ENCODE peak calls at places on chromosomes 7 and 10, in four cellular contexts. One of them, this sample, is unnamed.

GRCh38 chr10:93703066-93703465 is 674 bp upstream of the FRA10AC1 start:
- DNase-seq in mesendoderm: no peak
- DNase-seq in H9: no peak
- DNase-seq in mesenchymal stem cell: no peak
- DNase-seq in this sample: peak

GRCh38 chr10:102175415-102175814 is 23.2 kb downstream of the NOLC1 start:
- DNase-seq in mesendoderm: no peak
- DNase-seq in H9: no peak
- DNase-seq in mesenchymal stem cell: peak
- DNase-seq in this sample: peak

GRCh38 chr10:102119417-102120141 is 589 bp downstream of the LDB1 start:
- DNase-seq in mesendoderm: peak
- DNase-seq in H9: peak
- DNase-seq in mesenchymal stem cell: peak
- DNase-seq in this sample: peak

GRCh38 chr10:107206856-107207255 is 42.4 kb upstream of the SORCS1 start:
- DNase-seq in mesendoderm: no peak
- DNase-seq in H9: no peak
- DNase-seq in mesenchymal stem cell: no peak
- DNase-seq in this sample: no peak

GRCh38 chr7:144936314-144936713 is 100.5 kb upstream of the TPK1 start:
- DNase-seq in mesendoderm: no peak
- DNase-seq in H9: no peak
- DNase-seq in mesenchymal stem cell: no peak
- DNase-seq in this sample: no peak

GRCh38 chr10:13792011-13792410 is 205.2 kb downstream of the PRPF18 start:
- DNase-seq in mesendoderm: no peak
- DNase-seq in H9: no peak
- DNase-seq in mesenchymal stem cell: no peak
- DNase-seq in this sample: no peak

GRCh38 chr10:47031251-47031952 is 120.2 kb downstream of the PTPN20 start:
- DNase-seq in mesendoderm: peak
- DNase-seq in H9: peak
- DNase-seq in mesenchymal stem cell: no peak
- DNase-seq in this sample: no peak

GRCh38 chr10:23525406-23525805 is 86.5 kb downstream of the OTUD1 start:
- DNase-seq in mesendoderm: peak
- DNase-seq in H9: no peak
- DNase-seq in mesenchymal stem cell: peak
- DNase-seq in this sample: peak

GRCh38 chr7:136718191-136718590 is 150.3 kb upstream of the CHRM2 start:
- DNase-seq in mesendoderm: peak
- DNase-seq in H9: no peak
- DNase-seq in mesenchymal stem cell: no peak
- DNase-seq in this sample: no peak

GRCh38 chr10:78754269-78755074 is 314.3 kb upstream of the ZMIZ1 start:
- DNase-seq in mesendoderm: peak
- DNase-seq in H9: no peak
- DNase-seq in mesenchymal stem cell: peak
- DNase-seq in this sample: peak

GRCh38 chr10:85679696-85680095 is 686.9 kb downstream of the GRID1 start:
- DNase-seq in mesendoderm: no peak
- DNase-seq in H9: no peak
- DNase-seq in mesenchymal stem cell: no peak
- DNase-seq in this sample: no peak

GRCh38 chr10:90988802-90989201 is 67.9 kb upstream of the ANKRD1 start:
- DNase-seq in mesendoderm: no peak
- DNase-seq in H9: no peak
- DNase-seq in mesenchymal stem cell: no peak
- DNase-seq in this sample: no peak

GRCh38 chr10:5775705-5776104 is 37.5 kb downstream of the GDI2 start:
- DNase-seq in mesendoderm: no peak
- DNase-seq in H9: no peak
- DNase-seq in mesenchymal stem cell: no peak
- DNase-seq in this sample: no peak

GRCh38 chr7:108142180-108142579 is 12.0 kb upstream of the LAMB4 start:
- DNase-seq in mesendoderm: no peak
- DNase-seq in H9: no peak
- DNase-seq in mesenchymal stem cell: no peak
- DNase-seq in this sample: no peak

GRCh38 chr7:130430841-130431713 is 9.7 kb downstream of the CEP41 start:
- DNase-seq in mesendoderm: no peak
- DNase-seq in H9: no peak
- DNase-seq in mesenchymal stem cell: peak
- DNase-seq in this sample: peak

GRCh38 chr10:86512137-86512536 is 9.5 kb downstream of the WAPL start:
- DNase-seq in mesendoderm: no peak
- DNase-seq in H9: no peak
- DNase-seq in mesenchymal stem cell: no peak
- DNase-seq in this sample: no peak

GRCh38 chr7:155265960-155266359 is 31.7 kb upstream of the INSIG1 start:
- DNase-seq in mesendoderm: no peak
- DNase-seq in H9: no peak
- DNase-seq in mesenchymal stem cell: no peak
- DNase-seq in this sample: no peak

GRCh38 chr7:46150721-46151120 is 229.6 kb upstream of the IGFBP3 start:
- DNase-seq in mesendoderm: no peak
- DNase-seq in H9: no peak
- DNase-seq in mesenchymal stem cell: no peak
- DNase-seq in this sample: no peak

GRCh38 chr10:8873310-8873709 is 818.8 kb downstream of the GATA3 start:
- DNase-seq in mesendoderm: peak
- DNase-seq in H9: no peak
- DNase-seq in mesenchymal stem cell: peak
- DNase-seq in this sample: no peak

GRCh38 chr10:80199828-80200227 is 5.5 kb downstream of the ANXA11 start:
- DNase-seq in mesendoderm: peak
- DNase-seq in H9: no peak
- DNase-seq in mesenchymal stem cell: peak
- DNase-seq in this sample: peak

GRCh38 chr10:123904834-123905409 is 13.3 kb upstream of the CPXM2 start:
- DNase-seq in mesendoderm: no peak
- DNase-seq in H9: peak
- DNase-seq in mesenchymal stem cell: no peak
- DNase-seq in this sample: no peak

GRCh38 chr10:58992830-58993460 is 183.5 kb upstream of the PHYHIPL start:
- DNase-seq in mesendoderm: no peak
- DNase-seq in H9: no peak
- DNase-seq in mesenchymal stem cell: no peak
- DNase-seq in this sample: no peak

GRCh38 chr7:92832623-92833023 is 3.8 kb downstream of the CDK6 start:
- DNase-seq in mesendoderm: no peak
- DNase-seq in H9: no peak
- DNase-seq in mesenchymal stem cell: no peak
- DNase-seq in this sample: no peak

GRCh38 chr10:18793951-18794350 is 134.7 kb downstream of the ARL5B start:
- DNase-seq in mesendoderm: peak
- DNase-seq in H9: no peak
- DNase-seq in mesenchymal stem cell: no peak
- DNase-seq in this sample: peak

GRCh38 chr7:151245360-151246160 is 2.9 kb downstream of the SMARCD3 start:
- DNase-seq in mesendoderm: peak
- DNase-seq in H9: peak
- DNase-seq in mesenchymal stem cell: peak
- DNase-seq in this sample: no peak

GRCh38 chr7:26171601-26172000 is 19.6 kb downstream of the NFE2L3 start:
- DNase-seq in mesendoderm: no peak
- DNase-seq in H9: no peak
- DNase-seq in mesenchymal stem cell: no peak
- DNase-seq in this sample: no peak

GRCh38 chr7:117350027-117350426 is 27.2 kb upstream of the WNT2 start:
- DNase-seq in mesendoderm: peak
- DNase-seq in H9: no peak
- DNase-seq in mesenchymal stem cell: no peak
- DNase-seq in this sample: no peak

GRCh38 chr10:5609952-5610616 is 56.3 kb downstream of the ASB13 start:
- DNase-seq in mesendoderm: no peak
- DNase-seq in H9: no peak
- DNase-seq in mesenchymal stem cell: no peak
- DNase-seq in this sample: no peak

GRCh38 chr7:27933691-27934565 is 194.0 kb downstream of the TAX1BP1 start:
- DNase-seq in mesendoderm: peak
- DNase-seq in H9: no peak
- DNase-seq in mesenchymal stem cell: peak
- DNase-seq in this sample: no peak

GRCh38 chr7:130891254-130892094 is 157.5 kb upstream of the KLF14 start:
- DNase-seq in mesendoderm: no peak
- DNase-seq in H9: no peak
- DNase-seq in mesenchymal stem cell: peak
- DNase-seq in this sample: peak

GRCh38 chr7:25846722-25847121 is 305.3 kb upstream of the NFE2L3 start:
- DNase-seq in mesendoderm: no peak
- DNase-seq in H9: no peak
- DNase-seq in mesenchymal stem cell: peak
- DNase-seq in this sample: peak

GRCh38 chr10:98396096-98397053 is 18.6 kb downstream of the PYROXD2 start:
- DNase-seq in mesendoderm: no peak
- DNase-seq in H9: no peak
- DNase-seq in mesenchymal stem cell: no peak
- DNase-seq in this sample: no peak

GRCh38 chr7:33511735-33512134 is 382.4 kb downstream of the BBS9 start:
- DNase-seq in mesendoderm: no peak
- DNase-seq in H9: no peak
- DNase-seq in mesenchymal stem cell: peak
- DNase-seq in this sample: no peak

DNA sequence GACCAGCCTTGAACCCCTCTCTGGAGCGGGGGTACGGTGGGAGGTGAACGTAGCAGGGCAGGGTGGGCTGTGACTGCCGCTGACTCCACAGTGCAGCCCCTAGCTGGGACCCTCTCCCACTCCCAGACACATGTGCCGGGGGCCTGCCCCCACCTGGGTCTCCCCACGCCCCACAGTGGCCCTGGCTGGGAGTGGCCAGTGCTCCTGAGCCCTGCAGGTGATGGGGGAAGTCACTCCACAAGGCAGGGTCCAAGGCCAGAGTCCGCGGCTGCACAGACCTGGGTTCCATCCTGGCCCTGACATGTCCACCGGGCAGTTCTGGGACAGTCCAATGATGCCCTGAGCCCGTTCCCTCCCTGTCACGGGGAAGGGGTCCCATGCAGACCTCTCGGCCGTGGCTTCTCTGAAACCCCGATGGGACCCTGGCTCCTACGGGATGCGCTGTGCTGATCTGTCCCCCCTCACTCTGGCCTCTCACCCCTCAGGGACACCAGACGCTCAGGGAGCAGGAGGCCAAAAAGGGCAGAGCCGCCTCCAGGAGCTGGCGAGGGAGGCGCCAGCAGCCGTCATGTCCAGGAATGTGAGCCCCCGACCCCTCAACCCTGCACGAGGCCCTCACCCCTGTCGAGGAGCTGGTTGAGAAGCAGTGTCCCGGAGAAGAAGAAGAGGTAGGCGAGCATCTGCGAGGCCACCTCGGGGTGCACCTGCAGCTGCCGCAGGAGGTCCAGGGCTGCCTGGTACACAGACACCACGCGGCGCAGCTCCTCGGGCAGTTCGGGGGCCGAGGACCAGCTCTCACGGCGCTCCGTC is 40.4 kb downstream of the AP5Z1 start:
- DNase-seq in mesendoderm: no peak
- DNase-seq in H9: peak
- DNase-seq in mesenchymal stem cell: no peak
- DNase-seq in this sample: no peak
- H2BK120ac ChIP-seq in mesendoderm: no peak
- H2BK120ac ChIP-seq in H9: no peak
- H2BK120ac ChIP-seq in mesenchymal stem cell: no peak
- H2BK120ac ChIP-seq in this sample: no peak

DNA sequence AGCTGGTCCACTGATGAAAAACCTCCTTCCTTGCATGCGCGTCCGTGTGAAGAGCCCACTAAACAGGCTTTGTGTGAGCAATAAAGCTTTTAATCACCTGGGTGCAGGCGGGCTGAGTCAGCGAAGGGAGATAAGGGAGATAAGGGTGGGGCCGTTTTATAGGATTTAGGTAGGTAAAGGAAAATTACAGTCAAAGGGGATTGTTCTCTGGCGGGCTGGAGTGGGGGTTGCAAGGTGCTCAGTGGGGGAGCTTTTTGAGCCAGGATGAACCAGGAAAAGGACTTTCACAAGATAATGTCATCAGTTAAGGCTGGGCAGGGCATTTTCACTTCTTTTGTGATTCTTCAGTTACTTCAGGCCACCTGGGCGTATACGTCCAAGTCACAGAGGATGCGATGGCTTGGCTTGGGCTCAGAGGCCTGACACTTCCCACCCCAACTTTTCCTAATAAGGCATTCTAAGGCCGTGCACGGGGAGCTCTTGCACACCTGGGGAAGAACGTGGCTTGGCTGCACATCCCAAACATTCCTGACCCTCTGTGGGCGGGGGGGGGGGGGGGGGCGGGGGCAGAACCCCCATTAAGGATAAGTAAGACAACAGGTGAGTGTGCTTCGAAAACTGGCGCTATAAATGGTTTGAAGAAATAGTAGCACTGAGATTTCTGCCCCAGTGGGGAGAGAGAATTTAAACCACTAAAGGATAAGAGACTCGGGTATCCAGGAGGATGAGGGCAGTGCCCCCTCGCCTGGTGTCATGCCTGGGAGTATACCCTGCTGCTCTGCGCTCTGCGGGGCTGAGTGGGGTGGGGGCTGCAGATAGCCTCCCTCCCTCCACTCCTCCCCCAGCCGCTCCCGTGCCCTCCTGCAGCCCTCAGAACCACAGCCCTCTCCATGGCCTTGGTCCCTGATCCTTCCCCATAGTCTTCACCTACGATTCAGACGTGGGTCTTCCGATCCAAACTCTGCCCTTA is 217.6 kb downstream of the MLLT10 start:
- DNase-seq in mesendoderm: peak
- DNase-seq in H9: peak
- DNase-seq in mesenchymal stem cell: no peak
- DNase-seq in this sample: no peak
- H2BK120ac ChIP-seq in mesendoderm: no peak
- H2BK120ac ChIP-seq in H9: peak
- H2BK120ac ChIP-seq in mesenchymal stem cell: no peak
- H2BK120ac ChIP-seq in this sample: no peak

DNA sequence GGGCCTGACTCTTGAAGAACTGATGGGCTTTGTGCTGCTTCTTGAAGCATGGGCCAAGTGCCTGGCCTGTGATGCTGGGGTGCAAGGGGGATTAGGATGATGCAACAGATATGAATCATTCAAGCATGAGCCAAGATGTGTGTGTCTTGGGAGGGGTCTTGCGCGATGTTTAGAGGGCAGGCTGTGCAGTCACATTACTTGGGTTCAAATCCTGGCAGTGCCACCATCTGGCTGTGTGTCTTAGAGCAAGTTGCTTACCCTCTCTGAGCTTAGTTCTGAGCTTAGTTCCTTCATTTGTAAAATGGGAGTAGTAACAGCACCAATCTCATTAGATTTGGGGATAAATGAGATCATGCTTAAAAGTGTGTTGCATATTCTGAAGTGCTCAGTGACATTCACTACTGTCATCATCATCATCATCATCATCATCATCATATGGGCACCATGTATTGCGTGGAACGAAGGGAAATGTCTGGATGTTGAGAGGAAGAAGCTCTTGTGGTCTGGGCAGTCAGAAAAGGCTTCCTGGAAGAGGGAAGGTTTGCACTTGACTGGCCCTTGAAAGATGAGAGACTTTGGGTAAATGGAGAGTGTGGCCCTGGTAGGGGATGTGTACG is 9.3 kb downstream of the UNC5B start:
- DNase-seq in mesendoderm: no peak
- DNase-seq in H9: no peak
- DNase-seq in mesenchymal stem cell: peak
- DNase-seq in this sample: no peak
- H2BK120ac ChIP-seq in mesendoderm: no peak
- H2BK120ac ChIP-seq in H9: no peak
- H2BK120ac ChIP-seq in mesenchymal stem cell: no peak
- H2BK120ac ChIP-seq in this sample: no peak

GRCh38 chr10:4082851-4083250 is 297.8 kb upstream of the KLF6 start:
- DNase-seq in mesendoderm: peak
- DNase-seq in H9: no peak
- DNase-seq in mesenchymal stem cell: peak
- DNase-seq in this sample: no peak
- H2BK120ac ChIP-seq in mesendoderm: no peak
- H2BK120ac ChIP-seq in H9: no peak
- H2BK120ac ChIP-seq in mesenchymal stem cell: peak
- H2BK120ac ChIP-seq in this sample: no peak

This sample was measured in IMR-90.